ENCODE peak calls at places on chromosomes 7 and 10, in four cellular contexts. E is A549, Y is heart left ventricle, D is adrenal gland. U is an unnamed sample.

GRCh38 chr7:112439476-112439875 is 10.8 kb upstream of the IFRD1 start:
- DNase-seq in E (no peak), Y (no peak), D (no peak), U (no peak)

GRCh38 chr10:93471110-93471651 is 11.0 kb downstream of the MYOF start:
- DNase-seq in Y (no peak), D (peak), E (peak), U (no peak)

GRCh38 chr7:78232806-78233205 is 434.2 kb downstream of the PHTF2 start:
- DNase-seq in D (no peak), E (no peak), Y (no peak), U (no peak)

GRCh38 chr10:93600446-93600860 is 582 bp downstream of the RBP4 start:
- DNase-seq in E (no peak), Y (no peak), D (no peak), U (no peak)

GRCh38 chr10:26937371-26937770 is 76.6 kb upstream of the ABI1 start:
- DNase-seq in D (no peak), Y (no peak), E (no peak), U (no peak)

GRCh38 chr10:6621536-6621935 is 41.5 kb upstream of the PRKCQ start:
- DNase-seq in E (no peak), Y (no peak), D (no peak), U (no peak)

GRCh38 chr7:100247152-100247757 is 27.5 kb downstream of the PVRIG start:
- DNase-seq in Y (no peak), D (no peak), E (peak), U (no peak)

GRCh38 chr7:2811476-2812118 is 32.5 kb downstream of the GNA12 start:
- DNase-seq in D (no peak), E (no peak), Y (no peak), U (no peak)

GRCh38 chr10:122642726-122643605 is 56.7 kb downstream of the C10orf120 start:
- DNase-seq in Y (no peak), E (no peak), D (no peak), U (no peak)

GRCh38 chr7:116434820-116435341 is 64.7 kb upstream of the CAV2 start:
- DNase-seq in E (no peak), Y (no peak), D (no peak), U (no peak)

DNA sequence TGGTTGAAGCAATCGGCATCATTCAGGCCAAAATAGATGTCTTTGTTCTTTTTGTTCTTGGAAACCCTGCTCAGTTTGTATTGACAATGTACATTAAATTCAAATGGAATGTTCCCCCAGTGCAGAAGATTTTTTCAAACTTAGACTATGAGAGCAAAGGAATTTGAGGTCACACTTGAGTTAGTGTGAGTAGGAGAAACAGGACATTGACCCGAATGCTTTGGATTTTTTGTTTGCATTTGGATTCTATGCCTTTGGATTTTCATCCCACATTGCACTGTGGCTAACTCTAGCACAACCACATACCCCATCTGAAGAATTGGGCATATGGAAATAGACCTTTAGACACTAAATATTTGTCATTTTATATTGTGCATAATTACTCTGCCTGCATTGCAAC is 480.1 kb downstream of the GALNT17 start:
- DNase-seq in D (no peak), E (no peak), Y (no peak), U (no peak)
- H3K27ac ChIP-seq in D (no peak), E (no peak), Y (no peak), U (no peak)

GRCh38 chr10:74233281-74233680 is 82.3 kb downstream of the ADK start:
- DNase-seq in Y (no peak), E (no peak), D (no peak), U (no peak)
- H3K27ac ChIP-seq in Y (no peak), E (no peak), D (no peak), U (no peak)

GRCh38 chr10:5466451-5466996 is 32.8 kb downstream of the CALML5 start:
- DNase-seq in D (no peak), E (no peak), Y (no peak), U (no peak)
- H3K27ac ChIP-seq in D (no peak), E (no peak), Y (no peak), U (no peak)

GRCh38 chr10:124414077-124414476 is 4.6 kb downstream of the OAT start:
- DNase-seq in E (no peak), D (no peak), Y (no peak), U (no peak)
- H3K27ac ChIP-seq in E (no peak), D (no peak), Y (no peak), U (peak)

DNA sequence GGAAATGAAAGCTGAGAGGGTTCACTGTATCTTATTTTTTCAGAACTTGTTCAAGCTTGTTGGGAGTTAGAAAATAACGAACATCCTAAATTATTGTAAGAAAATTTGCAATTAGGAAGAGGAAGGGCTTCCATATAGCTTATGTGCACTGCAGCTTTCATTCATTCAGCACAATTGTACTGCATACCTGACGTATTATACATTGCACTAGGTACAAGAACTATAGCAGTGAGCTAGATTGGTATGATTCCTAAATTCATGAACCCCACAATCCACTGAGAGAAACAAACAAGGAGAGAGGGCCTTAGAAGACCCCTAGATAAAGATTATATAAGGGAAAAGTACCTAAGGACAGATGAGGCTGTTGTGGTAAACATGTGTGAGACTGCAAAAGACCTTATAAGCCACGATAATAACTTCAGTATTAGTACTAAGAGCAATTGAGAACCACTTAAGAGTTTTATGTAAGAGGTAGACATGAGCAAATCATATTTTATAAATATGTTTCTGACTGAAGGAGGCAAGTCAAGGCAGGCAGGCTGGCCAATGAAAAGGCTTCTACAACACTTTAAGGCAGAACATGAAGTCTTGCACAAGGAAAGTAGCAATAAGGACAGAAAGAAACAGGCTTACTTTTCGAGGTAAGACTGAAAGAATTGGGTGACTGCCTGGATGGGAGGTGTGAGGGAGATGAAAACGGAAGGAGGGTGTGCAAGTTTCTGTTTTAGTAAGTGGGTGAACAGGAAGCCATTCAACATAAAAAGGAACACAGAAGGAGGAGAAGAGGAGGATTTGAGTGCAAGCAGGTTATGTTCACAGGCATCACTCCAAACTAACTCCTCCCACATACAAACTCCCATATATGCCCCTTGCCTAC is 77.9 kb upstream of the LRRN3 start:
- DNase-seq in D (no peak), Y (no peak), E (no peak), U (no peak)
- H3K27ac ChIP-seq in D (no peak), Y (no peak), E (no peak), U (no peak)

DNA sequence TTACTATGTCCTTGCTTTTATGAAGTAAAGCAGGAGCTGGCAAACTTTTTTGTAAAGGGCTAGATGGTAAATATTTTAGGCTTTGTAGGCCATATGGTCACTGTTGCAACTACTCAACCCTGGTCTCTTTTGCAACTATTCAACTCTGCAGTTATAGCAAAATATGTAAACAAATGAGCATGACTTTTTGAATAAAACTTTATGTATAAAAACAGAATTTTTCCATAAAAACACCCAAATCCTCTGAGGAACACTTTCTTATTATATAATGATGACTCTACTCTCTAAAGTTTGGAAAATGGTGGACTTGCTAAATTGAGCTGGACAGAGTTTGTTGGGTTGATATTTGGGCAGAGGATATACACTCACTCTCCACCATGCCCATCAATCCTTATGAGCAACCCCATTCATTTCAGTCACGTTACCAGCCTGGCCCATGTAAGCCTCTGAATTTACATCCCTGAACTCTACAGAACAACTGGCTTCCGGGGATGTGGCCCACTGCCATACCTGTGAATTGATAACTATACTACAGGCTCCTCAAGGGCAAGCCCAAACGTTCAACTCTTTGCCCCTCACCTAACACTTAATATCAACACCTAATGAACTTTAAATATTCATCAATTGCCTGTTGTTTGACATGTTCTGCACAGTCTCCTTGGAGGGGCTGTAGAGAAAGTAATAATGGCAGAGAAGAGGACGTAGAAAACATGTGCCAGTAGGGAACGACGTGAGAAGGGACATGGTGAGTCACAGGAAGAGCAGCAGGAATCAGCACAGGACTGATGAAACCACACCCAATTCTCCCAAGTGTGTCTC is 37.6 kb downstream of the SGMS1 start:
- DNase-seq in D (no peak), E (peak), Y (no peak), U (no peak)
- H3K27ac ChIP-seq in D (no peak), E (peak), Y (no peak), U (peak)